ENCODE peak calls at places on chromosome 22, in four cellular contexts. K is NCI-H1105; Q is adipocyte; J is CD4-positive, alpha-beta T cell. L is an unnamed sample.

GRCh38 chr22:35997438-35997837 is 31.2 kb downstream of the RBFOX2 start:
- DNase-seq in K (no peak), Q (peak), J (no peak), L (no peak)

GRCh38 chr22:36027579-36027959 is 1.1 kb downstream of the RBFOX2 start:
- DNase-seq in K (no peak), Q (peak), J (no peak), L (no peak)

GRCh38 chr22:35649636-35650250 is 1.5 kb downstream of the APOL6 start:
- DNase-seq in K (no peak), Q (no peak), J (no peak), L (no peak)

GRCh38 chr22:23098718-23099524 is 28.6 kb downstream of the GNAZ start:
- DNase-seq in K (no peak), Q (no peak), J (no peak), L (no peak)

GRCh38 chr22:39308614-39309363 is 10.6 kb downstream of the RPL3 start:
- DNase-seq in K (no peak), Q (peak), J (no peak), L (no peak)

GRCh38 chr22:42758929-42759629 is 38.4 kb upstream of the A4GALT start:
- DNase-seq in K (no peak), Q (peak), J (no peak), L (no peak)

GRCh38 chr22:36386900-36387663 is 685 bp downstream of the MYH9 start:
- DNase-seq in K (no peak), Q (peak), J (no peak), L (peak)

GRCh38 chr22:47380692-47381091 is 618.2 kb downstream of the TBC1D22A start:
- DNase-seq in K (no peak), Q (no peak), J (no peak), L (no peak)

GRCh38 chr22:44975444-44976262 is 34.2 kb downstream of the PHF21B start:
- DNase-seq in K (no peak), Q (peak), J (peak), L (peak)

GRCh38 chr22:35458547-35459422 is 58.8 kb downstream of the MCM5 start:
- DNase-seq in K (no peak), Q (no peak), J (no peak), L (no peak)

GRCh38 chr22:32475428-32476010 is 908 bp downstream of the FBXO7 start:
- DNase-seq in K (peak), Q (peak), J (peak), L (peak)

GRCh38 chr22:38397189-38398097 is 57.6 kb downstream of the KCNJ4 start:
- DNase-seq in K (no peak), Q (peak), J (no peak), L (no peak)

GRCh38 chr22:20393705-20394476 is at the start of gene ZNF74:
- DNase-seq in K (peak), Q (peak), J (peak), L (peak)

GRCh38 chr22:46587067-46587471 is 33.1 kb upstream of the GRAMD4 start:
- DNase-seq in K (no peak), Q (no peak), J (no peak), L (no peak)

GRCh38 chr22:35367331-35367886 is 13.5 kb upstream of the HMOX1 start:
- DNase-seq in K (no peak), Q (no peak), J (no peak), L (no peak)

GRCh38 chr22:39299829-39300178 is 19.6 kb downstream of the RPL3 start:
- DNase-seq in K (no peak), Q (no peak), J (no peak), L (no peak)

GRCh38 chr22:22348127-22348814 is 103.7 kb downstream of the VPREB1 start:
- DNase-seq in K (no peak), Q (no peak), J (no peak), L (no peak)

GRCh38 chr22:43658823-43659222 is 153.3 kb downstream of the EFCAB6 start:
- DNase-seq in K (no peak), Q (no peak), J (no peak), L (no peak)

GRCh38 chr22:35363571-35364086 is 17.3 kb upstream of the HMOX1 start:
- DNase-seq in K (no peak), Q (no peak), J (no peak), L (no peak)

GRCh38 chr22:45627489-45628233 is 44.0 kb upstream of the ATXN10 start:
- DNase-seq in K (no peak), Q (no peak), J (no peak), L (no peak)

GRCh38 chr22:30605449-30606110 is 1.4 kb upstream of the TCN2 start:
- DNase-seq in K (peak), Q (peak), J (peak), L (peak)

GRCh38 chr22:43537019-43537585 is 125.3 kb downstream of the MPPED1 start:
- DNase-seq in K (no peak), Q (no peak), J (no peak), L (no peak)

GRCh38 chr22:27512283-27512761 is 289.2 kb downstream of the MN1 start:
- DNase-seq in K (no peak), Q (peak), J (no peak), L (no peak)

GRCh38 chr22:49751318-49751967 is 76.2 kb downstream of the BRD1 start:
- DNase-seq in K (no peak), Q (no peak), J (no peak), L (no peak)

L was measured in CD8-positive, alpha-beta T cell.